ENCODE peak calls at places on chromosomes 13 and 19, in five cellular contexts. One of them, this sample, is unnamed.

GRCh38 chr19:10516671-10517286 is 468 bp downstream of the S1PR5 start:
- DNase-seq in amygdala: no peak
- DNase-seq in neural progenitor cell: no peak
- DNase-seq in ovary: no peak
- DNase-seq in GDM1: no peak
- DNase-seq in this sample: no peak

GRCh38 chr13:36192166-36192565 is 22.2 kb downstream of the SOHLH2 start:
- DNase-seq in amygdala: no peak
- DNase-seq in neural progenitor cell: no peak
- DNase-seq in ovary: no peak
- DNase-seq in GDM1: no peak
- DNase-seq in this sample: no peak

GRCh38 chr19:33447336-33448158 is 74.0 kb downstream of the CEBPG start:
- DNase-seq in amygdala: no peak
- DNase-seq in neural progenitor cell: no peak
- DNase-seq in ovary: peak
- DNase-seq in GDM1: no peak
- DNase-seq in this sample: no peak

GRCh38 chr13:41915096-41915495 is 45.8 kb downstream of the VWA8 start:
- DNase-seq in amygdala: no peak
- DNase-seq in neural progenitor cell: no peak
- DNase-seq in ovary: no peak
- DNase-seq in GDM1: no peak
- DNase-seq in this sample: no peak

GRCh38 chr13:35252536-35253205 is 223.8 kb downstream of the MAB21L1 start:
- DNase-seq in amygdala: no peak
- DNase-seq in neural progenitor cell: no peak
- DNase-seq in ovary: no peak
- DNase-seq in GDM1: no peak
- DNase-seq in this sample: no peak

GRCh38 chr13:72403396-72404010 is 323.9 kb downstream of the MZT1 start:
- DNase-seq in amygdala: no peak
- DNase-seq in neural progenitor cell: no peak
- DNase-seq in ovary: no peak
- DNase-seq in GDM1: no peak
- DNase-seq in this sample: no peak

GRCh38 chr13:33205804-33206221 is 79.7 kb downstream of the STARD13 start:
- DNase-seq in amygdala: no peak
- DNase-seq in neural progenitor cell: peak
- DNase-seq in ovary: no peak
- DNase-seq in GDM1: peak
- DNase-seq in this sample: peak

GRCh38 chr13:47858678-47859050 is 142.4 kb downstream of the SUCLA2 start:
- DNase-seq in amygdala: no peak
- DNase-seq in neural progenitor cell: no peak
- DNase-seq in ovary: no peak
- DNase-seq in GDM1: no peak
- DNase-seq in this sample: no peak

GRCh38 chr19:9862897-9863296 is 27.8 kb downstream of the PIN1 start:
- DNase-seq in amygdala: no peak
- DNase-seq in neural progenitor cell: no peak
- DNase-seq in ovary: no peak
- DNase-seq in GDM1: no peak
- DNase-seq in this sample: no peak

GRCh38 chr13:31909889-31910551 is 121.6 kb upstream of the FRY start:
- DNase-seq in amygdala: no peak
- DNase-seq in neural progenitor cell: peak
- DNase-seq in ovary: peak
- DNase-seq in GDM1: peak
- DNase-seq in this sample: no peak

GRCh38 chr19:32421589-32422361 is 16.2 kb downstream of the DPY19L3 start:
- DNase-seq in amygdala: no peak
- DNase-seq in neural progenitor cell: no peak
- DNase-seq in ovary: no peak
- DNase-seq in GDM1: peak
- DNase-seq in this sample: no peak

GRCh38 chr19:17797397-17798201 is 2.7 kb downstream of the B3GNT3 start:
- DNase-seq in amygdala: no peak
- DNase-seq in neural progenitor cell: peak
- DNase-seq in ovary: no peak
- DNase-seq in GDM1: no peak
- DNase-seq in this sample: no peak

GRCh38 chr13:28494537-28494860 is 429 bp downstream of the FLT1 start:
- DNase-seq in amygdala: no peak
- DNase-seq in neural progenitor cell: peak
- DNase-seq in ovary: no peak
- DNase-seq in GDM1: no peak
- DNase-seq in this sample: peak

GRCh38 chr13:105135852-105136251 is 1399.6 kb downstream of the EFNB2 start:
- DNase-seq in amygdala: no peak
- DNase-seq in neural progenitor cell: no peak
- DNase-seq in ovary: no peak
- DNase-seq in GDM1: no peak
- DNase-seq in this sample: no peak

GRCh38 chr19:11699931-11700794 is 38.6 kb downstream of the ZNF823 start:
- DNase-seq in amygdala: no peak
- DNase-seq in neural progenitor cell: peak
- DNase-seq in ovary: no peak
- DNase-seq in GDM1: no peak
- DNase-seq in this sample: no peak

GRCh38 chr13:98476106-98476505 is 100.8 kb downstream of the STK24 start:
- DNase-seq in amygdala: no peak
- DNase-seq in neural progenitor cell: peak
- DNase-seq in ovary: no peak
- DNase-seq in GDM1: no peak
- DNase-seq in this sample: peak

GRCh38 chr19:15180451-15181390 is 20.1 kb downstream of the NOTCH3 start:
- DNase-seq in amygdala: no peak
- DNase-seq in neural progenitor cell: peak
- DNase-seq in ovary: no peak
- DNase-seq in GDM1: no peak
- DNase-seq in this sample: peak

GRCh38 chr13:33228645-33229445 is 56.7 kb downstream of the STARD13 start:
- DNase-seq in amygdala: no peak
- DNase-seq in neural progenitor cell: peak
- DNase-seq in ovary: no peak
- DNase-seq in GDM1: no peak
- DNase-seq in this sample: peak

GRCh38 chr13:98187862-98188261 is 10.8 kb upstream of the RNF113B start:
- DNase-seq in amygdala: peak
- DNase-seq in neural progenitor cell: no peak
- DNase-seq in ovary: no peak
- DNase-seq in GDM1: no peak
- DNase-seq in this sample: no peak

GRCh38 chr13:43079392-43079931 is 56.1 kb downstream of the DNAJC15 start:
- DNase-seq in amygdala: no peak
- DNase-seq in neural progenitor cell: no peak
- DNase-seq in ovary: no peak
- DNase-seq in GDM1: no peak
- DNase-seq in this sample: no peak

GRCh38 chr13:110616103-110617101 is 1.1 kb downstream of the NAXD start:
- DNase-seq in amygdala: no peak
- DNase-seq in neural progenitor cell: peak
- DNase-seq in ovary: peak
- DNase-seq in GDM1: no peak
- DNase-seq in this sample: peak

GRCh38 chr19:35262101-35262761 is 6.5 kb upstream of the USF2 start:
- DNase-seq in amygdala: no peak
- DNase-seq in neural progenitor cell: no peak
- DNase-seq in ovary: peak
- DNase-seq in GDM1: no peak
- DNase-seq in this sample: peak

GRCh38 chr13:42815686-42816085 is 34.3 kb downstream of the FAM216B start:
- DNase-seq in amygdala: no peak
- DNase-seq in neural progenitor cell: no peak
- DNase-seq in ovary: no peak
- DNase-seq in GDM1: no peak
- DNase-seq in this sample: no peak

GRCh38 chr19:14081797-14082674 is 3.5 kb downstream of the C19orf67 start:
- DNase-seq in amygdala: no peak
- DNase-seq in neural progenitor cell: peak
- DNase-seq in ovary: no peak
- DNase-seq in GDM1: no peak
- DNase-seq in this sample: peak

GRCh38 chr13:101942535-101943157 is 459.2 kb downstream of the FGF14 start:
- DNase-seq in amygdala: no peak
- DNase-seq in neural progenitor cell: peak
- DNase-seq in ovary: no peak
- DNase-seq in GDM1: no peak
- DNase-seq in this sample: no peak

GRCh38 chr13:34416833-34417425 is 525.1 kb upstream of the NBEA start:
- DNase-seq in amygdala: no peak
- DNase-seq in neural progenitor cell: no peak
- DNase-seq in ovary: peak
- DNase-seq in GDM1: no peak
- DNase-seq in this sample: no peak

GRCh38 chr13:30679483-30680330 is 55.6 kb upstream of the ALOX5AP start:
- DNase-seq in amygdala: peak
- DNase-seq in neural progenitor cell: peak
- DNase-seq in ovary: no peak
- DNase-seq in GDM1: peak
- DNase-seq in this sample: peak

GRCh38 chr13:51811920-51812328 is 8.0 kb upstream of the DHRS12 start:
- DNase-seq in amygdala: no peak
- DNase-seq in neural progenitor cell: no peak
- DNase-seq in ovary: no peak
- DNase-seq in GDM1: no peak
- DNase-seq in this sample: peak

GRCh38 chr13:31032574-31033095 is 100.2 kb downstream of the TEX26 start:
- DNase-seq in amygdala: no peak
- DNase-seq in neural progenitor cell: no peak
- DNase-seq in ovary: no peak
- DNase-seq in GDM1: no peak
- DNase-seq in this sample: peak

GRCh38 chr19:16828990-16829821 is at the start of gene SIN3B:
- DNase-seq in amygdala: peak
- DNase-seq in neural progenitor cell: peak
- DNase-seq in ovary: peak
- DNase-seq in GDM1: peak
- DNase-seq in this sample: peak

GRCh38 chr19:42683917-42684513 is 56.3 kb downstream of the PSG3 start:
- DNase-seq in amygdala: no peak
- DNase-seq in neural progenitor cell: peak
- DNase-seq in ovary: no peak
- DNase-seq in GDM1: no peak
- DNase-seq in this sample: no peak

GRCh38 chr13:114011226-114011625 is 37.4 kb upstream of the C13orf46 start:
- DNase-seq in amygdala: no peak
- DNase-seq in neural progenitor cell: no peak
- DNase-seq in ovary: no peak
- DNase-seq in GDM1: no peak
- DNase-seq in this sample: no peak

GRCh38 chr19:44729516-44730033 is 18.9 kb upstream of the BCL3 start:
- DNase-seq in amygdala: no peak
- DNase-seq in neural progenitor cell: no peak
- DNase-seq in ovary: no peak
- DNase-seq in GDM1: no peak
- DNase-seq in this sample: no peak

GRCh38 chr13:40259899-40260298 is 406.5 kb downstream of the FOXO1 start:
- DNase-seq in amygdala: no peak
- DNase-seq in neural progenitor cell: no peak
- DNase-seq in ovary: no peak
- DNase-seq in GDM1: no peak
- DNase-seq in this sample: no peak

GRCh38 chr13:27830010-27830409 is 37.7 kb downstream of the GSX1 start:
- DNase-seq in amygdala: no peak
- DNase-seq in neural progenitor cell: peak
- DNase-seq in ovary: peak
- DNase-seq in GDM1: peak
- DNase-seq in this sample: peak

GRCh38 chr19:39217094-39217493 is 13.0 kb upstream of the SYCN start:
- DNase-seq in amygdala: no peak
- DNase-seq in neural progenitor cell: no peak
- DNase-seq in ovary: no peak
- DNase-seq in GDM1: no peak
- DNase-seq in this sample: no peak